ENCODE peak calls at places on chromosomes 6 and 20, in seven cellular contexts. W, N, Y, R, M, B and E are unnamed samples.

GRCh38 chr6:105886066-105886811 is 199.9 kb upstream of the PRDM1 start:
- DNase-seq in W (no peak), N (no peak), Y (no peak), R (no peak), M (no peak), B (no peak), E (no peak)

GRCh38 chr20:9555781-9556180 is 41.4 kb downstream of the LAMP5 start:
- DNase-seq in W (no peak), N (no peak), Y (no peak), R (no peak), M (no peak), B (no peak), E (no peak)

GRCh38 chr6:42970859-42971612 is 7.9 kb downstream of the PEX6 start:
- DNase-seq in W (peak; percentile 81), N (no peak), Y (no peak), R (peak; percentile 32), M (no peak), B (no peak), E (no peak)

GRCh38 chr6:134182528-134182927 is 130.1 kb upstream of the SLC2A12 start:
- DNase-seq in W (no peak), N (no peak), Y (no peak), R (no peak), M (no peak), B (no peak), E (no peak)

GRCh38 chr6:46091080-46091478 is 38.7 kb upstream of the ENPP4 start:
- DNase-seq in W (no peak), N (no peak), Y (no peak), R (no peak), M (no peak), B (no peak), E (no peak)

GRCh38 chr6:158121335-158121734 is 46.7 kb downstream of the SERAC1 start:
- DNase-seq in W (peak; percentile 30), N (no peak), Y (no peak), R (no peak), M (no peak), B (no peak), E (no peak)

GRCh38 chr6:23547851-23548250 is 578.2 kb upstream of the NRSN1 start:
- DNase-seq in W (no peak), N (no peak), Y (no peak), R (peak; percentile 3), M (no peak), B (no peak), E (no peak)

GRCh38 chr6:53300656-53301551 is 47.8 kb downstream of the ELOVL5 start:
- DNase-seq in W (no peak), N (no peak), Y (no peak), R (peak; percentile 15), M (no peak), B (no peak), E (no peak)

GRCh38 chr6:3741477-3741871 is 10.0 kb downstream of the PXDC1 start:
- DNase-seq in W (no peak), N (no peak), Y (no peak), R (no peak), M (no peak), B (no peak), E (no peak)

GRCh38 chr20:44423480-44423879 is 52.2 kb upstream of the TTPAL start:
- DNase-seq in W (no peak), N (no peak), Y (no peak), R (no peak), M (no peak), B (no peak), E (no peak)

GRCh38 chr6:6866656-6867390 is 240.9 kb upstream of the RREB1 start:
- DNase-seq in W (no peak), N (no peak), Y (no peak), R (no peak), M (no peak), B (no peak), E (no peak)

GRCh38 chr20:37596890-37597539 is 69.3 kb upstream of the BLCAP start:
- DNase-seq in W (no peak), N (no peak), Y (no peak), R (no peak), M (no peak), B (no peak), E (no peak)

GRCh38 chr6:46453221-46453620 is 38.0 kb downstream of the RCAN2 start:
- DNase-seq in W (no peak), N (no peak), Y (no peak), R (no peak), M (no peak), B (no peak), E (no peak)

GRCh38 chr20:2914160-2914559 is 40.9 kb downstream of the PTPRA start:
- DNase-seq in W (no peak), N (no peak), Y (no peak), R (peak; percentile 71), M (no peak), B (no peak), E (no peak)

GRCh38 chr20:460707-461106 is 1.6 kb downstream of the TBC1D20 start:
- DNase-seq in W (no peak), N (peak; percentile 40), Y (no peak), R (peak; percentile 49), M (no peak), B (no peak), E (no peak)

GRCh38 chr6:90144396-90144795 is 152.2 kb downstream of the BACH2 start:
- DNase-seq in W (no peak), N (no peak), Y (no peak), R (no peak), M (no peak), B (no peak), E (no peak)

GRCh38 chr6:82363368-82364086 is at the start of gene TPBG:
- DNase-seq in W (peak; percentile 13), N (peak; percentile 78), Y (peak; percentile 82), R (peak; percentile 27), M (no peak), B (peak; percentile 13), E (peak; percentile 31)

GRCh38 chr6:42418739-42419138 is 33.0 kb downstream of the TRERF1 start:
- DNase-seq in W (no peak), N (no peak), Y (no peak), R (no peak), M (no peak), B (no peak), E (no peak)

GRCh38 chr6:105199711-105200110 is 19.9 kb upstream of the POPDC3 start:
- DNase-seq in W (no peak), N (no peak), Y (no peak), R (no peak), M (no peak), B (no peak), E (no peak)

GRCh38 chr20:50788045-50788867 is 6.6 kb upstream of the BCAS4 start:
- DNase-seq in W (no peak), N (peak; percentile 57), Y (no peak), R (peak; percentile 83), M (no peak), B (no peak), E (no peak)
- TF ChIP-seq TAF1 in W (no peak), N (no peak), Y (no peak), R (no peak), M (no peak), B (no peak), E (no peak)

GRCh38 chr6:10564975-10565374 is 43.8 kb downstream of the GCNT2 start:
- DNase-seq in W (no peak), N (no peak), Y (no peak), R (no peak), M (no peak), B (no peak), E (no peak)

GRCh38 chr6:10565913-10566312 is 44.8 kb downstream of the GCNT2 start:
- DNase-seq in W (no peak), N (no peak), Y (no peak), R (no peak), M (no peak), B (no peak), E (no peak)

GRCh38 chr6:10561566-10562088 is 40.5 kb downstream of the GCNT2 start:
- DNase-seq in W (no peak), N (no peak), Y (no peak), R (no peak), M (no peak), B (no peak), E (no peak)

GRCh38 chr6:10569392-10570127 is 48.4 kb downstream of the GCNT2 start:
- DNase-seq in W (no peak), N (no peak), Y (no peak), R (no peak), M (no peak), B (no peak), E (no peak)

DNA sequence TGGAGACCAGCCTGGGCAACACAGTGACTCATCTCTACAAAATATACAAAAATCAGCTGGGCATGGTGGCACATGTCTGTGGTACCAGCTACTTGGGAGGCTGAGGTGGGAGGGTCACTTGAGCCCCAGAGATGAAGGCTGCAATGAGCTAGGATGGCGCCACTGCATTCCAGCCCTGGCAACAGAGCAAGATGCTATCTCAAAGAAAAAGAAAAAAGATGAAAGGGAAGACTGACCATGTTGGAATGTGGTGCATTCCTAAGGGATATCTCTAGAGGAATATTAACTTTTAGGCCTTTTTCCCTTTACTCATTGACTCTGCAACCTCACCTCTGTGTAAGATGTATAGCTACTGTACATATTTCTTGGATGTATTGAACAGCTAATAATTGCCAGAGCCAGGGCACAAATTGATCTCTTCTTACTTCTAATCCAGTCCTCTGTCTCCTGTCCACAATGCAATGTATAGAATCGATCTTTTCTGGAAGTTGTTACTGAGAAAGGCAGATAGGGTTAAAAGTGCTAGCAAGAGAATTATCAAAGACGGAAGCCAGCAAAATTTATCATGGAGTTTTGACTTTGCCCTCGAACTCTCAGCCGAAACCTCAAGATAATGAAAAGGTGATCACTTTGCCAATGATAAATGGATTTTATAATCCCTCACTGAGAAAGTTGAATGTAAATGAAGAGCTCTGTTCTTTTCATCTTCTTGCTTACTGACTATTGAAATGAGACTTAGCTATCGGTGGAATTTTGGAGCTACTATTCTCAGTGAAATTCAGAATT is 46.3 kb downstream of the GCNT2 start:
- DNase-seq in W (no peak), N (no peak), Y (no peak), R (peak; percentile 88), M (no peak), B (no peak), E (no peak)
- TF ChIP-seq TAF1 in W (no peak), N (no peak), Y (no peak), R (no peak), M (no peak), B (no peak), E (no peak)

DNA sequence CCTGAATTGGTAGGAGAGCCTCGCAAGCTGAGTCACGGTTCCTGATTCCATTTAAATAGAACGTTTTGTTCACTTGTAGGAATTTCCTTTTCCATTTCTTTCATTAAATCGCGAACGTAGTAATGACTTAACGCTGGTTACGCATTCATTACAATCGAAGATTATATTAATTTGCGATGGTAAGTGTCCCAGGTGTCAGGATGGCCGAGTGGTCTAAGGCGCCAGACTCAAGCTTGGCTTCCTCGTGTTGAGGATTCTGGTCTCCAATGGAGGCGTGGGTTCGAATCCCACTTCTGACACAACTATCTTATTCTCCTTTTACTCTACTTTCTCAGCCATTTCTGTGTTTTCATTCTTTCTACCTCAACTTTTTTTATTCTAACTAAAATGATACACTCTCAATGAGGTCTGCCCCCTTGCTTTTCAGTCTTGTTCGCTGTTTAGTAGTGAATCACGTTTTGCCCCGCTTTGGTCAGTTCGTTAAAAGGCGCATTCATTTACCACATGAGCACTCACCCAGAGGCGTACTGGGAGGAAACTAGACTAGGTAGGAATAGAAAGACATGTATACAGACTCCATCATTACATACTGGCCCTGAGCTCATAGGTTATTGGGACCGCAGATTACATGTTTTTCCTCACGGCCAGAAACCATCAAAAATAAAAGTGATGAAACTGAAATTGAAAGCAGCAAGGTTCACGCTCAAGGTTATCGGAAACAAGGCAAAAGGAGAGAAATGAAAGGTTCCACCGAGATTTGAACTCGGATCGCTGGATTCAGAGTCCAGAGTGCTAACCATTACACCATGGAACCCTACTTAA is 17.3 kb upstream of the TRIM27 start:
- DNase-seq in W (peak; percentile 68), N (no peak), Y (peak; percentile 70), R (peak; percentile 89), M (peak; percentile 93), B (no peak), E (no peak)
- TF ChIP-seq TAF1 in W (no peak), N (peak; percentile 8), Y (peak; percentile 20), R (no peak), M (no peak), B (no peak), E (no peak)

GRCh38 chr6:152091201-152091600 is 283.7 kb downstream of the ESR1 start:
- DNase-seq in W (no peak), N (no peak), Y (no peak), R (no peak), M (no peak), B (no peak), E (no peak)
- TF ChIP-seq TAF1 in W (no peak), N (no peak), Y (no peak), R (no peak), M (no peak), B (no peak), E (no peak)